ENCODE peak calls at places on chromosomes 5 and 9, in four cellular contexts. G is HCT116, N is prostate gland, C is spleen. F is an unnamed sample.

GRCh38 chr9:70574222-70574837 is 159.9 kb upstream of the KLF9 start:
- DNase-seq in C (no peak), G (no peak), N (no peak), F (no peak)

GRCh38 chr5:177427919-177428573 is 1.6 kb downstream of the GRK6 start:
- DNase-seq in N (no peak), C (peak), G (no peak), F (no peak)

GRCh38 chr9:107044872-107045271 is 181.9 kb downstream of the ZNF462 start:
- DNase-seq in N (no peak), C (no peak), G (no peak), F (no peak)

GRCh38 chr9:21568484-21568883 is 86.4 kb upstream of the IFNE start:
- DNase-seq in N (no peak), G (no peak), C (no peak), F (no peak)

GRCh38 chr9:133346021-133346713 is 1.8 kb downstream of the MED22 start:
- DNase-seq in G (no peak), N (no peak), C (no peak), F (no peak)

GRCh38 chr5:180575571-180575970 is 15.7 kb downstream of the SCGB3A1 start:
- DNase-seq in C (no peak), G (no peak), N (no peak), F (no peak)

GRCh38 chr5:96373006-96373405 is 60.0 kb downstream of the PCSK1 start:
- DNase-seq in G (no peak), N (no peak), C (no peak), F (no peak)

GRCh38 chr9:94199776-94200175 is 59.3 kb upstream of the ZNF169 start:
- DNase-seq in G (no peak), C (no peak), N (no peak), F (no peak)

GRCh38 chr9:117278656-117279055 is 136.2 kb downstream of the ASTN2 start:
- DNase-seq in N (no peak), G (no peak), C (no peak), F (no peak)

GRCh38 chr5:137733011-137733410 is 2.9 kb downstream of the KLHL3 start:
- DNase-seq in C (no peak), N (no peak), G (no peak), F (no peak)

GRCh38 chr5:169160405-169160901 is 140.5 kb downstream of the SLIT3 start:
- DNase-seq in C (no peak), G (no peak), N (no peak), F (no peak)

GRCh38 chr5:83844320-83845068 is 123.8 kb upstream of the HAPLN1 start:
- DNase-seq in N (no peak), G (no peak), C (no peak), F (no peak)

GRCh38 chr5:117454716-117455212 is 880.1 kb upstream of the SEMA6A start:
- DNase-seq in G (peak), C (peak), N (peak), F (no peak)

GRCh38 chr5:155947394-155948062 is 379.4 kb upstream of the SGCD start:
- DNase-seq in N (no peak), C (no peak), G (no peak), F (no peak)

GRCh38 chr9:80028501-80028900 is 456.7 kb downstream of the TLE4 start:
- DNase-seq in C (no peak), G (no peak), N (no peak), F (no peak)

GRCh38 chr5:110561510-110561909 is 165.0 kb downstream of the TMEM232 start:
- DNase-seq in G (no peak), C (no peak), N (no peak), F (no peak)

GRCh38 chr9:74348777-74349176 is 148.4 kb upstream of the RORB start:
- DNase-seq in C (no peak), N (no peak), G (no peak), F (no peak)

GRCh38 chr5:68149189-68149588 is 66.4 kb upstream of the PIK3R1 start:
- DNase-seq in C (no peak), N (no peak), G (no peak), F (no peak)

GRCh38 chr9:122754825-122755224 is 12.7 kb downstream of the OR1L6 start:
- DNase-seq in C (no peak), N (no peak), G (no peak), F (no peak)

GRCh38 chr5:173907686-173908371 is 19.7 kb downstream of the CPEB4 start:
- DNase-seq in C (no peak), G (no peak), N (no peak), F (no peak)

GRCh38 chr5:10329808-10330481 is 22.2 kb upstream of the CMBL start:
- DNase-seq in C (no peak), N (no peak), G (no peak), F (no peak)

GRCh38 chr5:33487256-33487655 is 46.5 kb downstream of the TARS1 start:
- DNase-seq in N (no peak), G (no peak), C (no peak), F (no peak)

GRCh38 chr5:92613546-92613945 is 967.5 kb downstream of the NR2F1-AS1 start:
- DNase-seq in N (no peak), C (no peak), G (peak), F (no peak)

GRCh38 chr5:148374693-148375360 is 8.9 kb upstream of the FBXO38 start:
- DNase-seq in C (no peak), G (peak), N (peak), F (peak)

GRCh38 chr9:94210616-94211603 is 48.2 kb upstream of the ZNF169 start:
- DNase-seq in N (no peak), C (no peak), G (no peak), F (peak)

GRCh38 chr5:149265559-149265958 is 6.1 kb upstream of the AFAP1L1 start:
- DNase-seq in G (no peak), C (no peak), N (no peak), F (no peak)

GRCh38 chr9:86965627-86966395 is 18.5 kb upstream of the GAS1 start:
- DNase-seq in G (no peak), C (no peak), N (no peak), F (no peak)

GRCh38 chr5:90939208-90939607 is 380.6 kb downstream of the ADGRV1 start:
- DNase-seq in G (no peak), N (no peak), C (no peak), F (no peak)

GRCh38 chr5:126680215-126680817 is 79.6 kb downstream of the PHAX start:
- DNase-seq in C (no peak), N (no peak), G (no peak), F (peak)

GRCh38 chr5:42993516-42994284 is 46.4 kb downstream of the ANXA2R start:
- DNase-seq in N (no peak), G (no peak), C (peak), F (no peak)

GRCh38 chr5:59062986-59063683 is 480.3 kb downstream of the RAB3C start:
- DNase-seq in C (no peak), N (no peak), G (no peak), F (no peak)

GRCh38 chr9:92669527-92669889 is 423 bp downstream of the IPPK start:
- DNase-seq in G (no peak), C (peak), N (no peak), F (no peak)

GRCh38 chr5:52853573-52854163 is 66.0 kb downstream of the ITGA1 start:
- DNase-seq in G (no peak), N (no peak), C (no peak), F (no peak)

GRCh38 chr5:11595045-11595444 is 309.2 kb downstream of the CTNND2 start:
- DNase-seq in C (no peak), N (no peak), G (no peak), F (no peak)

GRCh38 chr9:94085062-94085639 is 887 bp downstream of the PTPDC1 start:
- DNase-seq in N (no peak), G (peak), C (no peak), F (no peak)

GRCh38 chr5:127650649-127651048 is 1.8 kb downstream of the CTXN3 start:
- DNase-seq in C (no peak), N (no peak), G (no peak), F (no peak)

GRCh38 chr5:57184322-57184721 is 10.5 kb downstream of the GPBP1 start:
- DNase-seq in C (no peak), N (no peak), G (no peak), F (no peak)

GRCh38 chr5:137627293-137627692 is 108.6 kb downstream of the KLHL3 start:
- DNase-seq in N (no peak), G (no peak), C (no peak), F (no peak)

GRCh38 chr9:110912701-110913291 is 125.5 kb downstream of the LPAR1 start:
- DNase-seq in G (no peak), N (no peak), C (no peak), F (no peak)
- TF ChIP-seq POLR2AphosphoS5 in G (no peak), N (peak), C (no peak), F (no peak)

GRCh38 chr9:108565651-108566378 is 290.0 kb downstream of the ACTL7B start:
- DNase-seq in G (peak), N (peak), C (no peak), F (peak)
- TF ChIP-seq POLR2AphosphoS5 in G (no peak), N (peak), C (no peak), F (no peak)

GRCh38 chr9:6716766-6717165 is 41.0 kb upstream of the KDM4C start:
- DNase-seq in N (no peak), G (no peak), C (no peak), F (no peak)

GRCh38 chr9:6714176-6714575 is 43.6 kb upstream of the KDM4C start:
- DNase-seq in G (no peak), N (no peak), C (no peak), F (no peak)

GRCh38 chr9:6712041-6712440 is 45.7 kb upstream of the KDM4C start:
- DNase-seq in G (no peak), N (no peak), C (no peak), F (no peak)

GRCh38 chr9:6711403-6711802 is 46.4 kb upstream of the KDM4C start:
- DNase-seq in C (no peak), G (no peak), N (no peak), F (peak)

DNA sequence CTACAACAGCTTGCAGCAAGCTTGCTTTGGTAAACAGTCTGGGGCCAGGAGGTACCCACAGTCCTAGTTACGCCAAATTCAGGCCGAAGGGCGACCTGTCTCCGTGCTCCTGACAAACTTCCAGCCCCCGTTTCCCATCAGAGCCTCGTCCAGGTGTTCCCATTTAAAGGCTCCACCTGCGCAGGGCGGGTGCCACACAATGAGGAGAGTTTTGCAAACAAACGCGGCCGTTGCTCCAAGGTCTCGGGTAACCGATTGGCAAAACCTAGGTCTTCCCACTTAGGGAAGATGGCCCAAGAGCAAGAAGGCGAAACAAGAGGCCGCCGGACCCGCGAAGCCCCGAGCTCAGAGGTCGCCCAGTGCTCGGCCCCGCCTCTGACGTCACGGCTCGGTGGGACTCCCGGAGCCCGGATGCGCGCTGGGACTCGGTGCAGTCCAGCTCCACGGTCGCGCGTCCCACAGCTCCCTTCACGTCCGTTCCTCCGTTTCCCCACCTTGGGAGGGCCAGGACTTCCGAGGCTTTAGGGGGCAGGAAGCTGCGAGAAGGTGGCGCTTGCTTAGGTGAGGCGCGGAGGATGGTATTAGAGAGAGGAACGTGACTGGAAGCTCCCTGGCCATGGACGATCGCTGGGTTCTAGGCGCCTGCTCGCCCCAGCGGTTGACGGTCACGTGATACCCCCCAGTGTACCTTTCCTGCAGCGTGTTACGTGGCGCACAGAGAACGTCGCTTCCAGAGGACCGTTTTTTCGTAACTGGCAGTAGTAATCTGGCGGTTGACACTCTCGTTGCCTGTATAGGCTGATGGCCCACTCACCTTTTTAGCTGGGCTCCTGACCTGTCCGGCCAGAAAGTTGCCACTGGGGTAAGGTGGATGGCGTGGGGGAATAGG is 41.8 kb upstream of the KDM4C start:
- DNase-seq in N (peak), C (peak), G (peak), F (no peak)
- TF ChIP-seq POLR2AphosphoS5 in N (no peak), C (peak), G (peak), F (no peak)

DNA sequence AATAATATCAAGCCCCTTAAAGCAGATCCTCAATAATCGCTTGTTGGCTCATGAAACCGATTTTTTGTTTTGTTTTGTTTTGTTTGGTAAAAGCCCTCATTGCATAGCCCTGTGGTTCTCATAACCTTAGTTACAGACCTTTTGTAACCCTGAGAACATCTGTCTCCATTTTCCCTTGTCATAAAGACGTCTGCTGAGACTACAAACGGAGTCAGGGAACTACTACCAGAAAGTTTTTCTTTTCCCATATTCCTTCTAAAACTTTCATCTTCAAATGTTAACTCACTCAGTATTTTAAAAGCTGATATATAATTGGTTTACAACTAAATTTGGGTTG is 1.3 kb upstream of the ANP32B start:
- DNase-seq in N (no peak), G (no peak), C (no peak), F (no peak)
- TF ChIP-seq POLR2AphosphoS5 in N (no peak), G (no peak), C (no peak), F (no peak)

DNA sequence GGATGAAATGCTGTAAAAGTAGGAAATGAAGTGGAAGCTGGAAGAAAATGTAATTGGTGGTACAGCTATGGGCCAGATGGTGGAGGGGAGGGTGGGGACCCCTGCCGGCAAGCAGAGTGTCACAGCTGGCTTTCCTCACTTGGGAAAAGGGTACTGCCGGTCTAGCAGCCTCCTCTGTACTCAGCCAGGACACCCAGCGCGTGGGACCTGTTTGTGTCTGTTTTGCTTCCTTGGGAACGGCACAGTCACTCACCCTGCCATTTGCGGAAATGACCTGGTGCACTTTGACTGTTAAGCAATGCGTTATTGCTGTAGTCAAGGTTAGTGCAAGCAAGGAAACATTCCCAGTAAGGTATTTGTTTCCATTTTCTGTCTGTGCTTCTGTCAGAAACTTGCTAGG is 10.1 kb downstream of the TMEM252 start:
- DNase-seq in N (no peak), C (peak), G (no peak), F (no peak)
- TF ChIP-seq POLR2AphosphoS5 in N (no peak), C (peak), G (no peak), F (no peak)

DNA sequence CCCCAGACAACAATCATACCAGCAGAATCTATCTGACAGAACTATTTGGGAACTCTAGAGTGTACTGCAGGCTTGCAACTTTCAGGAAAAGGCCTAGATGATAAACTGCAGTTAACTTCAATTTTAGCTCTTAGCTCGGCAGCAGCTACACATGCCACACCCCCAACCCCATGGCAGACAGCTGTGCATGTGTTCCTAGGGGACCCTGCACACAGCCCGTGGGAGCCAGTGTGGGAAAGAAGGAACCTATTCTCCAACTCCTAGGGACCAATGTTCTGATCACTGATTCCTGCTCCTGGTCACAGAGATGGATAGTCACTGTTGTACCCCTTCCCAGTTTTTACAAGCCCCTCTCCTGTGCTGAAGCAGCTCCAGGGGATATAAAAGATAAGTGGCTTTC is 179.6 kb downstream of the DRD1 start:
- DNase-seq in N (no peak), C (no peak), G (no peak), F (no peak)
- TF ChIP-seq POLR2AphosphoS5 in N (no peak), C (no peak), G (no peak), F (no peak)

DNA sequence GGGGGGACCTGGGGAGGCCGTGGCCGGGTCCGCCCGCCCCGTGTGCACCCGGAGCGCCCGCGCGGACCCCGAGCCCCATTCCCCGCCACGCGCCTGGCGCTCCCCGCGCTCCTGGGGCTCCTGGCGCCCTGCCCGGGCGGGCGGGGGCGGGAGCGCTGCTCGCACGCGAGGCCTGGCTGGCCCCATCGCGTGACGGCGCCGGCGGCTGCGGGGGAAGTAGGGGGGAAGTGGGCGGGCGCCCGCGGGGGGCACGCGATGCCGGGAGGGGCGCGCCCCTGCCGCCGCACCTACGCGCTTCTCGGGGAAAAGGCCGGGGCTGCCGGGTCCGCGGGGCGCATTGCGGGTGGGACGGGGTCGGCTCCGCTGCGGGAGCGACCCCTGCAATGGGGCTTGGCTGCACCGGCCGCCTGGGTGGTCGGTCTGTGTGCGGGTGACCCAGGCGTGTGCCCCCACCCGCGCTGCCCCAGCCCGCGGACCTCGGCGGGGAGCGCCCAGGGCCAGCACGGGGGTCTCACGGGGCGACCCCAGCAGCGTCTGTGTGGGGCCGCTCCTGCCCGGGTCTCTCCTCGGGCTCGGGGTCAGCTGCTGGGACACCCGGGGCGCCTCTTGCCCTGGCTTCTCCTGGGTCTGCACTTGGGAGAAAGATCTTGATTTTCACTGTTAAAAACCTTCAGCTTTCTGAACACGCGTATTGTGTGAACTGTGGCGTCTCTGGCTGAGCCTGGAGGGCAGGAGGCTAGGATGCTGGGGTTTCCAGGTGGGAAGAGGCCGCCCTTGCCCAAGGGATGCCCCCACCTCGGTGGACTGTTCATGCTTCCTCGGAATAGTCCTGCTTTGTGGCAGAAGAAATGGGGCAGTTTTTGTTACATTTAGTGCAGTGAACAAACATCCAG is 52.4 kb downstream of the AHRR start:
- DNase-seq in G (no peak), N (peak), C (peak), F (no peak)
- TF ChIP-seq POLR2AphosphoS5 in G (no peak), N (no peak), C (peak), F (no peak)

DNA sequence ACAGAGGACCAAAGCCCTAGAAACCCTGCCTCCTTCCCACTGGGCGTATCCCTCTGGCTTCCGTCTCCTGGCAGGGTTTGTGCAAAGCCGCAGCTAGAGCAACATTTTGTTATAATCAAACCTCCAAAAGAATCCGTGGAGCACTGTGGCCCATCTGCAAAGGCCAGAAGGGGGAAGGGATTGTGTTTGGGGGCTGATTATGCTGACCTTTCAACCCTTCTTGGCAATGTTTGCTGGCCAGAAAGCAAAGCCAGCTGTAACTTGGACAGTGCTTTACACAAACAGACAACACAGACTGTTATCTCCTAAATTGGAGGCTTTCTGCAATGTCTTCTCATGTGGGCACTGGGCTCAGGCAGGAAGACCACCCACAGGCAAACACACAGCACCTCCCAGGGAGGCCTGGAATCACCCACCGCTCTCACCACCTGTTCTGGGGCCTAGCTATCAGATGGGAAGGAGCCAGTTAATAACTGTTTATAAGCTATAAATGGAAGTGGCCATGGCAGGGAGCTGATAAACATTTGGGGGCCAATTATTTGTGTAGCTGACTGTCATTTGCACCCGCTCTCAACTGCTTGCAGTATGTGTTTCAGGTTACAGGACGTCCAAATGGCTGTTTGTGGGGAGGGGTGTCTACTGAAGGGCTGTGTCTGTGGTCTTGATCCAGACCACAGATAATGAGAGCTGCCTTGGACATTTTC is 121.6 kb upstream of the ERCC6L2 start:
- DNase-seq in C (no peak), G (no peak), N (no peak), F (no peak)
- TF ChIP-seq POLR2AphosphoS5 in C (no peak), G (no peak), N (no peak), F (no peak)

F was measured in SK-N-MC.